ENCODE peak calls at places on chromosomes 6 and 20, in five cellular contexts. One of them, this sample, is unnamed.

GRCh38 chr6:156752666-156753301 is 24.4 kb upstream of the ARID1B start:
- DNase-seq in endodermal cell: peak; percentile 82
- DNase-seq in pancreas: peak; percentile 46
- DNase-seq in lower lobe of right lung: no peak
- DNase-seq in K562: no peak
- DNase-seq in this sample: no peak

GRCh38 chr6:121393711-121394110 is 41.7 kb upstream of the GJA1 start:
- DNase-seq in K562: no peak
- DNase-seq in lower lobe of right lung: no peak
- DNase-seq in endodermal cell: no peak
- DNase-seq in pancreas: no peak
- DNase-seq in this sample: no peak

GRCh38 chr20:25246182-25246943 is 1.5 kb upstream of the PYGB start:
- DNase-seq in endodermal cell: peak; percentile 29
- DNase-seq in lower lobe of right lung: no peak
- DNase-seq in K562: no peak
- DNase-seq in pancreas: no peak
- DNase-seq in this sample: no peak

GRCh38 chr20:48671141-48671540 is 156.7 kb downstream of the PREX1 start:
- DNase-seq in endodermal cell: no peak
- DNase-seq in K562: no peak
- DNase-seq in pancreas: no peak
- DNase-seq in lower lobe of right lung: no peak
- DNase-seq in this sample: no peak

GRCh38 chr6:14641401-14641800 is 523.8 kb downstream of the CD83 start:
- DNase-seq in lower lobe of right lung: no peak
- DNase-seq in K562: no peak
- DNase-seq in pancreas: no peak
- DNase-seq in endodermal cell: no peak
- DNase-seq in this sample: no peak

GRCh38 chr20:8855315-8855714 is 213.6 kb upstream of the PLCB4 start:
- DNase-seq in K562: no peak
- DNase-seq in pancreas: no peak
- DNase-seq in endodermal cell: no peak
- DNase-seq in lower lobe of right lung: no peak
- DNase-seq in this sample: peak; percentile 14

GRCh38 chr6:37665309-37665708 is 32.4 kb downstream of the MDGA1 start:
- DNase-seq in pancreas: no peak
- DNase-seq in K562: no peak
- DNase-seq in endodermal cell: no peak
- DNase-seq in lower lobe of right lung: no peak
- DNase-seq in this sample: no peak

GRCh38 chr20:2114560-2114959 is 12.9 kb downstream of the STK35 start:
- DNase-seq in lower lobe of right lung: no peak
- DNase-seq in endodermal cell: no peak
- DNase-seq in pancreas: no peak
- DNase-seq in K562: no peak
- DNase-seq in this sample: no peak

GRCh38 chr20:33554914-33555420 is 65.1 kb downstream of the CBFA2T2 start:
- DNase-seq in pancreas: peak; percentile 33
- DNase-seq in K562: no peak
- DNase-seq in lower lobe of right lung: no peak
- DNase-seq in endodermal cell: no peak
- DNase-seq in this sample: peak; percentile 89

GRCh38 chr20:37879003-37879599 is 23.8 kb upstream of the VSTM2L start:
- DNase-seq in lower lobe of right lung: no peak
- DNase-seq in K562: no peak
- DNase-seq in endodermal cell: no peak
- DNase-seq in pancreas: no peak
- DNase-seq in this sample: no peak

GRCh38 chr6:90393232-90393884 is 96.7 kb upstream of the BACH2 start:
- DNase-seq in lower lobe of right lung: no peak
- DNase-seq in K562: peak; percentile 44
- DNase-seq in pancreas: peak; percentile 60
- DNase-seq in endodermal cell: peak; percentile 89
- DNase-seq in this sample: no peak

GRCh38 chr6:167858086-167858591 is 31.4 kb downstream of the AFDN start:
- DNase-seq in pancreas: no peak
- DNase-seq in endodermal cell: no peak
- DNase-seq in lower lobe of right lung: no peak
- DNase-seq in K562: no peak
- DNase-seq in this sample: no peak

GRCh38 chr6:50185006-50185405 is 135.3 kb upstream of the DEFB112 start:
- DNase-seq in K562: no peak
- DNase-seq in pancreas: no peak
- DNase-seq in lower lobe of right lung: no peak
- DNase-seq in endodermal cell: peak; percentile 76
- DNase-seq in this sample: no peak

GRCh38 chr20:43432498-43432897 is 25.2 kb upstream of the SRSF6 start:
- DNase-seq in lower lobe of right lung: no peak
- DNase-seq in pancreas: no peak
- DNase-seq in endodermal cell: no peak
- DNase-seq in K562: no peak
- DNase-seq in this sample: no peak
- TF ChIP-seq CTCF in lower lobe of right lung: no peak
- TF ChIP-seq CTCF in pancreas: no peak
- TF ChIP-seq CTCF in endodermal cell: peak; percentile 35
- TF ChIP-seq CTCF in K562: no peak
- TF ChIP-seq CTCF in this sample: peak; percentile 25

GRCh38 chr20:50425076-50425475 is 85.1 kb upstream of the PTPN1 start:
- DNase-seq in pancreas: no peak
- DNase-seq in endodermal cell: peak; percentile 62
- DNase-seq in K562: peak; percentile 71
- DNase-seq in lower lobe of right lung: no peak
- DNase-seq in this sample: no peak

GRCh38 chr20:50420380-50420779 is 89.8 kb upstream of the PTPN1 start:
- DNase-seq in K562: no peak
- DNase-seq in lower lobe of right lung: no peak
- DNase-seq in endodermal cell: no peak
- DNase-seq in pancreas: no peak
- DNase-seq in this sample: no peak

GRCh38 chr20:50418890-50419642 is 91.1 kb upstream of the PTPN1 start:
- DNase-seq in lower lobe of right lung: peak; percentile 68
- DNase-seq in pancreas: no peak
- DNase-seq in K562: no peak
- DNase-seq in endodermal cell: no peak
- DNase-seq in this sample: no peak

GRCh38 chr20:50423758-50424157 is 86.4 kb upstream of the PTPN1 start:
- DNase-seq in K562: no peak
- DNase-seq in pancreas: no peak
- DNase-seq in endodermal cell: no peak
- DNase-seq in lower lobe of right lung: no peak
- DNase-seq in this sample: no peak

DNA sequence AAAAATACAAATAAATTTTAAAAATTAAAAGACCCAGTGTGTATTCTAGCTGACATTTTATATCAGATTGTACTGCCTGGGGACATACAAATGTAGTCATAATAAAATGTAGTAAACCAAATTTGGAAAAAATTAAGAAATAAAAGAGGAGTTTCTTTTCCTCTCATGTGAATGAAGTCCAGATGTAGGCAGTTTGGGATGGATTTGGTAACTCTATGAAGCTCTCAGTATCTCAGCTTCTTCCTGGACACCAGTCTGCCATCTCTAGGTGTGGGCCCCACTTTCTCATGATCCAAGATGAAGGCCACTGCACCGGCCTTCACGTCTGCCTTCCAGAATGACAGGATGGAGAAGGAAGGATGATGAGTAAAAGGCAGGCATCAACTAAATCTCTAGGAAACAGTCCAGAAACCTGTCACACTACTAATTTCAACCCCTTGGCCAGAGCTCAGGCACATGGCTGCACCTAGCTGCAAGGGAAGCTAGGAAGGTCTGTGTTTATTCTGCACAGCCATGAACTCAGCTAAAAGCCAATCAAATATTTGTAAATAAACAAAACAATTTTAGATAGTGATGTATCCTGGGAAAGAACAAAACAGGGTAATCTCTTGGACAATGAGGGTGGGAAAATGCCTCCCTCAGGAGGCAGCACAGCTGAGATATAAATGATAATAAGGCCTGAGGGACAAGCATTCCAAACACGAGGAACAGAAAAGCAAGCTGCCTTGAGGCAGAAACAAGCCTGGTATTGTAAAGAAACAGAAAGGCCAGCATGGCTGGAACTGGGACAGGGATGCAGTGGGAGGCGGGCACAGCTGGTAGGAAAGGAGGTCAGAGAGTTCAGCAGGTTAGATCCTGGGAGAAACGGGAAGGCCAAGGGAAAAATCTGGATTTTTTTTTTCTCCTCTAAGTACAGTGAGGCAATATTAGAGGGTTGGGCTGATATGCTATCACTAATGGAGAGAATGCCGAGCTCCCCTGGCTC is 88.5 kb upstream of the PTPN1 start:
- DNase-seq in endodermal cell: no peak
- DNase-seq in pancreas: no peak
- DNase-seq in K562: no peak
- DNase-seq in lower lobe of right lung: no peak
- DNase-seq in this sample: no peak
- H3K27ac ChIP-seq in endodermal cell: no peak overlapping the region
- H3K27ac ChIP-seq in pancreas: no peak overlapping the region
- H3K27ac ChIP-seq in K562: no peak overlapping the region
- H3K27ac ChIP-seq in lower lobe of right lung: peak overlapping the region; percentile 71
- H3K27ac ChIP-seq in this sample: peak overlapping the region; percentile 95

DNA sequence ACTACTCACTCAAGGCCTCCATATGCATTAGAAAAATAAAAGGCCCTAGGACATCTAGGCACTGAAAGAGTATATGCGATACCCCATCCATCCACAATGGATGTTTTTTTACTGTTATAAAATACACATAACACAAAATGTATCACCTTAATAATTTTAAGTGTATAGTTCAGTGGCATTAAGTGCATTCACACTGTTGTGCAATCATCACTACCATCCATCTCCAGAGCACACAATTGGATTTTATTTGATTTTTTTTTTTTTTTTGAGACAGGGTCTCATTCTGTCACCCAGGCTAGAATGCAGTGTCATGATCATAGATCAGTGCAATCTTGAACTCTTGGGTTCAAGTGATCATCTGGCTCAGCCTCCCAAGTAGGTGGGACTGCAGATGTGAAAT is 2.8 kb downstream of the MDC1 start:
- DNase-seq in lower lobe of right lung: no peak
- DNase-seq in K562: no peak
- DNase-seq in endodermal cell: no peak
- DNase-seq in pancreas: no peak
- DNase-seq in this sample: no peak
- H3K4me1 ChIP-seq in lower lobe of right lung: peaks cover 26% of the 10 kb centered on the region
- H3K4me1 ChIP-seq in K562: peaks cover 7% of the 10 kb centered on the region
- H3K4me1 ChIP-seq in endodermal cell: no peaks in the 10 kb centered on the region
- H3K4me1 ChIP-seq in pancreas: peaks cover 8% of the 10 kb centered on the region
- H3K4me1 ChIP-seq in this sample: no peaks in the 10 kb centered on the region

GRCh38 chr6:129134535-129134934 is 251.6 kb downstream of the LAMA2 start:
- DNase-seq in lower lobe of right lung: no peak
- DNase-seq in endodermal cell: no peak
- DNase-seq in pancreas: no peak
- DNase-seq in K562: no peak
- DNase-seq in this sample: no peak
- TF ChIP-seq CTCF in lower lobe of right lung: no peak
- TF ChIP-seq CTCF in endodermal cell: no peak
- TF ChIP-seq CTCF in pancreas: no peak
- TF ChIP-seq CTCF in K562: no peak
- TF ChIP-seq CTCF in this sample: peak; percentile 15

GRCh38 chr20:34843421-34843820 is 18.0 kb upstream of the NCOA6 start:
- DNase-seq in pancreas: no peak
- DNase-seq in lower lobe of right lung: no peak
- DNase-seq in K562: no peak
- DNase-seq in endodermal cell: no peak
- DNase-seq in this sample: no peak
- H3K27ac ChIP-seq in pancreas: no peak overlapping the region
- H3K27ac ChIP-seq in lower lobe of right lung: no peak overlapping the region
- H3K27ac ChIP-seq in K562: no peak overlapping the region
- H3K27ac ChIP-seq in endodermal cell: no peak overlapping the region
- H3K27ac ChIP-seq in this sample: no peak overlapping the region

GRCh38 chr20:62350629-62351422 is 16.3 kb downstream of the LAMA5 start:
- DNase-seq in K562: no peak
- DNase-seq in pancreas: no peak
- DNase-seq in lower lobe of right lung: no peak
- DNase-seq in endodermal cell: no peak
- DNase-seq in this sample: peak; percentile 73
- H3K4me1 ChIP-seq in K562: peaks cover 55% of the 10 kb centered on the region
- H3K4me1 ChIP-seq in pancreas: peaks cover 9% of the 10 kb centered on the region
- H3K4me1 ChIP-seq in lower lobe of right lung: peaks cover 32% of the 10 kb centered on the region
- H3K4me1 ChIP-seq in endodermal cell: peaks cover 2% of the 10 kb centered on the region
- H3K4me1 ChIP-seq in this sample: peaks cover 27% of the 10 kb centered on the region

GRCh38 chr20:31547017-31547675 is 32.9 kb downstream of the HM13 start:
- DNase-seq in lower lobe of right lung: peak; percentile 87
- DNase-seq in endodermal cell: peak; percentile 92
- DNase-seq in pancreas: peak; percentile 82
- DNase-seq in K562: peak; percentile 62
- DNase-seq in this sample: peak; percentile 73
- TF ChIP-seq CTCF in lower lobe of right lung: peak; percentile 24
- TF ChIP-seq CTCF in endodermal cell: peak; percentile 15
- TF ChIP-seq CTCF in pancreas: no peak
- TF ChIP-seq CTCF in K562: no peak
- TF ChIP-seq CTCF in this sample: peak; percentile 26

GRCh38 chr20:36812601-36813000 is 39.0 kb upstream of the DSN1 start:
- DNase-seq in pancreas: no peak
- DNase-seq in lower lobe of right lung: no peak
- DNase-seq in K562: no peak
- DNase-seq in endodermal cell: no peak
- DNase-seq in this sample: no peak
- H3K27ac ChIP-seq in pancreas: no peak overlapping the region
- H3K27ac ChIP-seq in lower lobe of right lung: no peak overlapping the region
- H3K27ac ChIP-seq in K562: no peak overlapping the region
- H3K27ac ChIP-seq in endodermal cell: no peak overlapping the region
- H3K27ac ChIP-seq in this sample: no peak overlapping the region

GRCh38 chr6:41551086-41551702 is 5.0 kb downstream of the FOXP4 start:
- DNase-seq in lower lobe of right lung: no peak
- DNase-seq in pancreas: no peak
- DNase-seq in K562: no peak
- DNase-seq in endodermal cell: peak; percentile 66
- DNase-seq in this sample: no peak

GRCh38 chr6:41548841-41549642 is 2.9 kb downstream of the FOXP4 start:
- DNase-seq in pancreas: no peak
- DNase-seq in lower lobe of right lung: no peak
- DNase-seq in K562: no peak
- DNase-seq in endodermal cell: peak; percentile 79
- DNase-seq in this sample: no peak

GRCh38 chr6:41548098-41548840 is 2.1 kb downstream of the FOXP4 start:
- DNase-seq in lower lobe of right lung: peak; percentile 73
- DNase-seq in endodermal cell: peak; percentile 71
- DNase-seq in pancreas: no peak
- DNase-seq in K562: no peak
- DNase-seq in this sample: no peak

GRCh38 chr6:41547799-41548097 is 1.6 kb downstream of the FOXP4 start:
- DNase-seq in lower lobe of right lung: no peak
- DNase-seq in pancreas: no peak
- DNase-seq in K562: no peak
- DNase-seq in endodermal cell: no peak
- DNase-seq in this sample: no peak

DNA sequence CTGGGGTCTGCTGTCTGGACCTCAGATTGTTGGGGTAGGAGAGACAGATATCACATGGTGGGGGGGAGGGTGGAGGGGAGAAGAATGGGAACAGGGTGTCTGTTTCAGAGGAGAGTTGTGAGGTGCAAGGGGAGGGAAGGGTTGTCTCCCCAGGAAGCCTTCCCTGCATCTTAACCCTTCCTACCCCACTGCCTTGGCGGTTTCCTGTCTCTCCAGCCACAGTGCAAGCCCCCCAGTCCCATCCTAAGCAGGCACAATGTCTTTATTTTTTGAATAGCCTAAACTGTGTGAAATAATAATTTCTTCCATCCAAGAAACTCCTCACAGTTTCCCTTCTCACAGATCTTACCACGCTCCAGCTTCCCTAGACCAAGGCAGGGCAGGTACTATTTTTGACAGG is 3.5 kb downstream of the FOXP4 start:
- DNase-seq in lower lobe of right lung: no peak
- DNase-seq in endodermal cell: no peak
- DNase-seq in pancreas: no peak
- DNase-seq in K562: no peak
- DNase-seq in this sample: no peak
- H3K4me1 ChIP-seq in lower lobe of right lung: peaks cover 43% of the 10 kb centered on the region
- H3K4me1 ChIP-seq in endodermal cell: peaks cover 44% of the 10 kb centered on the region
- H3K4me1 ChIP-seq in pancreas: peaks cover 25% of the 10 kb centered on the region
- H3K4me1 ChIP-seq in K562: peaks cover 40% of the 10 kb centered on the region
- H3K4me1 ChIP-seq in this sample: no peaks in the 10 kb centered on the region

This sample was measured in foreskin keratinocyte.